ENCODE peak calls at places on chromosomes 7 and 10, in ten cellular contexts. One of them, this sample, is unnamed.

GRCh38 chr10:22810643-22811254 is 96.4 kb upstream of the PIP4K2A start:
- DNase-seq in HEK293T: no peak
- DNase-seq in PC-3: peak
- DNase-seq in cardiac muscle cell: no peak
- DNase-seq in NCI-H82: no peak
- DNase-seq in central memory CD8-positive, alpha-beta T cell: no peak
- DNase-seq in effector memory CD8-positive, alpha-beta T cell: no peak
- DNase-seq in H54: no peak
- DNase-seq in T follicular helper cell: no peak
- DNase-seq in midbrain: no peak
- DNase-seq in this sample: no peak

GRCh38 chr10:125370578-125370977 is 210.2 kb upstream of the CTBP2 start:
- DNase-seq in HEK293T: no peak
- DNase-seq in PC-3: no peak
- DNase-seq in cardiac muscle cell: peak
- DNase-seq in NCI-H82: no peak
- DNase-seq in central memory CD8-positive, alpha-beta T cell: no peak
- DNase-seq in effector memory CD8-positive, alpha-beta T cell: no peak
- DNase-seq in H54: no peak
- DNase-seq in T follicular helper cell: no peak
- DNase-seq in midbrain: no peak
- DNase-seq in this sample: no peak

GRCh38 chr7:76262683-76263402 is 39.6 kb upstream of the HSPB1 start:
- DNase-seq in HEK293T: peak
- DNase-seq in PC-3: peak
- DNase-seq in cardiac muscle cell: peak
- DNase-seq in NCI-H82: peak
- DNase-seq in central memory CD8-positive, alpha-beta T cell: no peak
- DNase-seq in effector memory CD8-positive, alpha-beta T cell: no peak
- DNase-seq in H54: peak
- DNase-seq in T follicular helper cell: no peak
- DNase-seq in midbrain: peak
- DNase-seq in this sample: peak

GRCh38 chr7:119482209-119482608 is 790.8 kb upstream of the KCND2 start:
- DNase-seq in HEK293T: peak
- DNase-seq in PC-3: peak
- DNase-seq in cardiac muscle cell: peak
- DNase-seq in NCI-H82: peak
- DNase-seq in central memory CD8-positive, alpha-beta T cell: no peak
- DNase-seq in effector memory CD8-positive, alpha-beta T cell: no peak
- DNase-seq in H54: peak
- DNase-seq in T follicular helper cell: no peak
- DNase-seq in midbrain: no peak
- DNase-seq in this sample: no peak

GRCh38 chr7:137970263-137970975 is 31.5 kb downstream of the CREB3L2 start:
- DNase-seq in HEK293T: no peak
- DNase-seq in PC-3: peak
- DNase-seq in cardiac muscle cell: no peak
- DNase-seq in NCI-H82: no peak
- DNase-seq in central memory CD8-positive, alpha-beta T cell: no peak
- DNase-seq in effector memory CD8-positive, alpha-beta T cell: no peak
- DNase-seq in H54: peak
- DNase-seq in T follicular helper cell: no peak
- DNase-seq in midbrain: no peak
- DNase-seq in this sample: no peak

GRCh38 chr7:149882264-149883048 is 8.7 kb downstream of the ATP6V0E2 start:
- DNase-seq in HEK293T: no peak
- DNase-seq in PC-3: no peak
- DNase-seq in cardiac muscle cell: no peak
- DNase-seq in NCI-H82: no peak
- DNase-seq in central memory CD8-positive, alpha-beta T cell: no peak
- DNase-seq in effector memory CD8-positive, alpha-beta T cell: no peak
- DNase-seq in H54: no peak
- DNase-seq in T follicular helper cell: no peak
- DNase-seq in midbrain: peak
- DNase-seq in this sample: no peak

GRCh38 chr7:106552645-106553445 is 108.1 kb downstream of the CCDC71L start:
- DNase-seq in HEK293T: no peak
- DNase-seq in PC-3: no peak
- DNase-seq in cardiac muscle cell: no peak
- DNase-seq in NCI-H82: no peak
- DNase-seq in central memory CD8-positive, alpha-beta T cell: no peak
- DNase-seq in effector memory CD8-positive, alpha-beta T cell: no peak
- DNase-seq in H54: no peak
- DNase-seq in T follicular helper cell: no peak
- DNase-seq in midbrain: peak
- DNase-seq in this sample: no peak

GRCh38 chr7:33909312-33909711 is 4.0 kb downstream of the BMPER start:
- DNase-seq in HEK293T: no peak
- DNase-seq in PC-3: peak
- DNase-seq in cardiac muscle cell: no peak
- DNase-seq in NCI-H82: peak
- DNase-seq in central memory CD8-positive, alpha-beta T cell: no peak
- DNase-seq in effector memory CD8-positive, alpha-beta T cell: no peak
- DNase-seq in H54: no peak
- DNase-seq in T follicular helper cell: no peak
- DNase-seq in midbrain: no peak
- DNase-seq in this sample: no peak

GRCh38 chr10:117391436-117392205 is 16.4 kb upstream of the PDZD8 start:
- DNase-seq in HEK293T: no peak
- DNase-seq in PC-3: no peak
- DNase-seq in cardiac muscle cell: no peak
- DNase-seq in NCI-H82: no peak
- DNase-seq in central memory CD8-positive, alpha-beta T cell: no peak
- DNase-seq in effector memory CD8-positive, alpha-beta T cell: no peak
- DNase-seq in H54: no peak
- DNase-seq in T follicular helper cell: no peak
- DNase-seq in midbrain: no peak
- DNase-seq in this sample: peak

GRCh38 chr7:154984601-154985188 is 18.2 kb downstream of the PAXIP1 start:
- DNase-seq in HEK293T: no peak
- DNase-seq in PC-3: no peak
- DNase-seq in cardiac muscle cell: no peak
- DNase-seq in NCI-H82: no peak
- DNase-seq in central memory CD8-positive, alpha-beta T cell: no peak
- DNase-seq in effector memory CD8-positive, alpha-beta T cell: no peak
- DNase-seq in H54: no peak
- DNase-seq in T follicular helper cell: no peak
- DNase-seq in midbrain: no peak
- DNase-seq in this sample: peak

GRCh38 chr7:156610601-156611000 is 30.0 kb upstream of the RNF32 start:
- DNase-seq in HEK293T: no peak
- DNase-seq in PC-3: no peak
- DNase-seq in cardiac muscle cell: no peak
- DNase-seq in NCI-H82: no peak
- DNase-seq in central memory CD8-positive, alpha-beta T cell: no peak
- DNase-seq in effector memory CD8-positive, alpha-beta T cell: no peak
- DNase-seq in H54: no peak
- DNase-seq in T follicular helper cell: no peak
- DNase-seq in midbrain: no peak
- DNase-seq in this sample: no peak

GRCh38 chr7:113071465-113071864 is 15.2 kb downstream of the GPR85 start:
- DNase-seq in HEK293T: no peak
- DNase-seq in PC-3: no peak
- DNase-seq in cardiac muscle cell: no peak
- DNase-seq in NCI-H82: no peak
- DNase-seq in central memory CD8-positive, alpha-beta T cell: no peak
- DNase-seq in effector memory CD8-positive, alpha-beta T cell: no peak
- DNase-seq in H54: no peak
- DNase-seq in T follicular helper cell: no peak
- DNase-seq in midbrain: no peak
- DNase-seq in this sample: no peak

GRCh38 chr10:16828731-16829175 is 11.5 kb upstream of the RSU1 start:
- DNase-seq in HEK293T: no peak
- DNase-seq in PC-3: peak
- DNase-seq in cardiac muscle cell: no peak
- DNase-seq in NCI-H82: no peak
- DNase-seq in central memory CD8-positive, alpha-beta T cell: no peak
- DNase-seq in effector memory CD8-positive, alpha-beta T cell: no peak
- DNase-seq in H54: no peak
- DNase-seq in T follicular helper cell: no peak
- DNase-seq in midbrain: no peak
- DNase-seq in this sample: no peak

GRCh38 chr7:45897042-45897690 is 8.9 kb downstream of the IGFBP1 start:
- DNase-seq in HEK293T: no peak
- DNase-seq in PC-3: peak
- DNase-seq in cardiac muscle cell: no peak
- DNase-seq in NCI-H82: no peak
- DNase-seq in central memory CD8-positive, alpha-beta T cell: no peak
- DNase-seq in effector memory CD8-positive, alpha-beta T cell: no peak
- DNase-seq in H54: no peak
- DNase-seq in T follicular helper cell: no peak
- DNase-seq in midbrain: no peak
- DNase-seq in this sample: no peak

GRCh38 chr10:86671419-86671818 is 3.1 kb downstream of the LDB3 start:
- DNase-seq in HEK293T: no peak
- DNase-seq in PC-3: peak
- DNase-seq in cardiac muscle cell: no peak
- DNase-seq in NCI-H82: no peak
- DNase-seq in central memory CD8-positive, alpha-beta T cell: no peak
- DNase-seq in effector memory CD8-positive, alpha-beta T cell: no peak
- DNase-seq in H54: no peak
- DNase-seq in T follicular helper cell: no peak
- DNase-seq in midbrain: no peak
- DNase-seq in this sample: no peak

GRCh38 chr10:128026620-128027281 is 99.5 kb downstream of the MKI67 start:
- DNase-seq in HEK293T: no peak
- DNase-seq in PC-3: no peak
- DNase-seq in cardiac muscle cell: no peak
- DNase-seq in NCI-H82: no peak
- DNase-seq in central memory CD8-positive, alpha-beta T cell: no peak
- DNase-seq in effector memory CD8-positive, alpha-beta T cell: no peak
- DNase-seq in H54: no peak
- DNase-seq in T follicular helper cell: no peak
- DNase-seq in midbrain: no peak
- DNase-seq in this sample: no peak

GRCh38 chr10:73096041-73096451 is 620 bp downstream of the P4HA1 start:
- DNase-seq in HEK293T: peak
- DNase-seq in PC-3: peak
- DNase-seq in cardiac muscle cell: peak
- DNase-seq in NCI-H82: peak
- DNase-seq in central memory CD8-positive, alpha-beta T cell: peak
- DNase-seq in effector memory CD8-positive, alpha-beta T cell: peak
- DNase-seq in H54: peak
- DNase-seq in T follicular helper cell: peak
- DNase-seq in midbrain: peak
- DNase-seq in this sample: no peak

GRCh38 chr10:112832361-112832878 is 117.6 kb upstream of the TCF7L2 start:
- DNase-seq in HEK293T: no peak
- DNase-seq in PC-3: peak
- DNase-seq in cardiac muscle cell: no peak
- DNase-seq in NCI-H82: no peak
- DNase-seq in central memory CD8-positive, alpha-beta T cell: no peak
- DNase-seq in effector memory CD8-positive, alpha-beta T cell: no peak
- DNase-seq in H54: peak
- DNase-seq in T follicular helper cell: no peak
- DNase-seq in midbrain: no peak
- DNase-seq in this sample: no peak

GRCh38 chr7:50531401-50531906 is 33.8 kb downstream of the DDC start:
- DNase-seq in HEK293T: no peak
- DNase-seq in PC-3: peak
- DNase-seq in cardiac muscle cell: no peak
- DNase-seq in NCI-H82: peak
- DNase-seq in central memory CD8-positive, alpha-beta T cell: no peak
- DNase-seq in effector memory CD8-positive, alpha-beta T cell: no peak
- DNase-seq in H54: no peak
- DNase-seq in T follicular helper cell: no peak
- DNase-seq in midbrain: peak
- DNase-seq in this sample: no peak

GRCh38 chr7:37921340-37921805 is 933 bp downstream of the EPDR1 start:
- DNase-seq in HEK293T: peak
- DNase-seq in PC-3: peak
- DNase-seq in cardiac muscle cell: peak
- DNase-seq in NCI-H82: peak
- DNase-seq in central memory CD8-positive, alpha-beta T cell: no peak
- DNase-seq in effector memory CD8-positive, alpha-beta T cell: no peak
- DNase-seq in H54: peak
- DNase-seq in T follicular helper cell: no peak
- DNase-seq in midbrain: peak
- DNase-seq in this sample: no peak

GRCh38 chr10:26737730-26738129 is 40.2 kb downstream of the PDSS1 start:
- DNase-seq in HEK293T: no peak
- DNase-seq in PC-3: no peak
- DNase-seq in cardiac muscle cell: no peak
- DNase-seq in NCI-H82: no peak
- DNase-seq in central memory CD8-positive, alpha-beta T cell: no peak
- DNase-seq in effector memory CD8-positive, alpha-beta T cell: no peak
- DNase-seq in H54: no peak
- DNase-seq in T follicular helper cell: no peak
- DNase-seq in midbrain: peak
- DNase-seq in this sample: no peak

GRCh38 chr7:139109188-139109982 is at the start of gene ZC3HAV1:
- DNase-seq in HEK293T: peak
- DNase-seq in PC-3: peak
- DNase-seq in cardiac muscle cell: peak
- DNase-seq in NCI-H82: peak
- DNase-seq in central memory CD8-positive, alpha-beta T cell: peak
- DNase-seq in effector memory CD8-positive, alpha-beta T cell: peak
- DNase-seq in H54: peak
- DNase-seq in T follicular helper cell: peak
- DNase-seq in midbrain: peak
- DNase-seq in this sample: peak

GRCh38 chr7:66627151-66627681 is 1.5 kb upstream of the KCTD7 start:
- DNase-seq in HEK293T: no peak
- DNase-seq in PC-3: no peak
- DNase-seq in cardiac muscle cell: no peak
- DNase-seq in NCI-H82: no peak
- DNase-seq in central memory CD8-positive, alpha-beta T cell: no peak
- DNase-seq in effector memory CD8-positive, alpha-beta T cell: no peak
- DNase-seq in H54: no peak
- DNase-seq in T follicular helper cell: no peak
- DNase-seq in midbrain: no peak
- DNase-seq in this sample: no peak

GRCh38 chr7:69564454-69565417 is 33.5 kb upstream of the AUTS2 start:
- DNase-seq in HEK293T: peak
- DNase-seq in PC-3: no peak
- DNase-seq in cardiac muscle cell: peak
- DNase-seq in NCI-H82: peak
- DNase-seq in central memory CD8-positive, alpha-beta T cell: no peak
- DNase-seq in effector memory CD8-positive, alpha-beta T cell: no peak
- DNase-seq in H54: no peak
- DNase-seq in T follicular helper cell: no peak
- DNase-seq in midbrain: peak
- DNase-seq in this sample: peak

GRCh38 chr7:30563326-30563942 is 31.2 kb upstream of the GARS1 start:
- DNase-seq in HEK293T: no peak
- DNase-seq in PC-3: peak
- DNase-seq in cardiac muscle cell: no peak
- DNase-seq in NCI-H82: no peak
- DNase-seq in central memory CD8-positive, alpha-beta T cell: no peak
- DNase-seq in effector memory CD8-positive, alpha-beta T cell: no peak
- DNase-seq in H54: peak
- DNase-seq in T follicular helper cell: no peak
- DNase-seq in midbrain: no peak
- DNase-seq in this sample: no peak

GRCh38 chr7:38660427-38661099 is 29.4 kb upstream of the AMPH start:
- DNase-seq in HEK293T: peak
- DNase-seq in PC-3: peak
- DNase-seq in cardiac muscle cell: peak
- DNase-seq in NCI-H82: peak
- DNase-seq in central memory CD8-positive, alpha-beta T cell: no peak
- DNase-seq in effector memory CD8-positive, alpha-beta T cell: peak
- DNase-seq in H54: peak
- DNase-seq in T follicular helper cell: no peak
- DNase-seq in midbrain: no peak
- DNase-seq in this sample: peak

GRCh38 chr10:13706604-13707003 is 119.8 kb downstream of the PRPF18 start:
- DNase-seq in HEK293T: no peak
- DNase-seq in PC-3: no peak
- DNase-seq in cardiac muscle cell: no peak
- DNase-seq in NCI-H82: no peak
- DNase-seq in central memory CD8-positive, alpha-beta T cell: no peak
- DNase-seq in effector memory CD8-positive, alpha-beta T cell: no peak
- DNase-seq in H54: no peak
- DNase-seq in T follicular helper cell: no peak
- DNase-seq in midbrain: no peak
- DNase-seq in this sample: no peak

GRCh38 chr7:2517678-2518077 is 1.9 kb upstream of the LFNG start:
- DNase-seq in HEK293T: no peak
- DNase-seq in PC-3: no peak
- DNase-seq in cardiac muscle cell: no peak
- DNase-seq in NCI-H82: peak
- DNase-seq in central memory CD8-positive, alpha-beta T cell: no peak
- DNase-seq in effector memory CD8-positive, alpha-beta T cell: no peak
- DNase-seq in H54: no peak
- DNase-seq in T follicular helper cell: no peak
- DNase-seq in midbrain: no peak
- DNase-seq in this sample: no peak